ENCODE peak calls at places on chromosomes 11 and 22, in ten cellular contexts. Y, D, L, I, W, P, Q, J, N and E are unnamed samples.

GRCh38 chr11:28581286-28582242 is 473.4 kb downstream of the METTL15 start:
- DNase-seq in P (no peak), I (no peak), W (peak), L (no peak), Q (no peak), D (peak), N (no peak), Y (no peak), J (no peak), E (no peak)

GRCh38 chr22:28817919-28818859 is 17.8 kb upstream of the XBP1 start:
- DNase-seq in D (no peak), I (peak), L (no peak), W (no peak), N (no peak), Q (no peak), Y (peak), J (no peak), P (no peak), E (no peak)

GRCh38 chr11:105368711-105369110 is 229.1 kb upstream of the CARD18 start:
- DNase-seq in W (no peak), P (no peak), J (no peak), L (no peak), Q (no peak), N (peak), I (peak), Y (peak), D (no peak), E (no peak)

GRCh38 chr22:37972527-37972926 is 11.8 kb downstream of the SOX10 start:
- DNase-seq in I (no peak), W (no peak), P (no peak), Y (no peak), Q (no peak), L (no peak), N (no peak), J (no peak), D (no peak), E (no peak)

GRCh38 chr22:24437820-24438328 is 10.5 kb downstream of the ADORA2A start:
- DNase-seq in D (no peak), Y (peak), J (peak), W (peak), N (no peak), P (no peak), I (no peak), L (no peak), Q (no peak), E (no peak)

GRCh38 chr11:77203901-77204755 is 76.1 kb downstream of the MYO7A start:
- DNase-seq in Q (no peak), D (no peak), I (no peak), L (no peak), W (no peak), N (no peak), Y (no peak), J (no peak), P (no peak), E (no peak)

GRCh38 chr11:134474942-134475341 is 62.9 kb upstream of the B3GAT1 start:
- DNase-seq in Q (no peak), D (no peak), J (peak), P (no peak), N (no peak), L (no peak), Y (no peak), I (no peak), W (no peak), E (no peak)

GRCh38 chr11:108647701-108648527 is 17.0 kb upstream of the DDX10 start:
- DNase-seq in W (peak), Q (peak), D (peak), P (peak), I (peak), Y (peak), L (peak), J (peak), N (peak), E (peak)

GRCh38 chr11:2885676-2886081 is at the start of gene CDKN1C:
- DNase-seq in W (peak), J (no peak), Y (peak), P (peak), N (peak), L (peak), Q (peak), D (peak), I (peak), E (peak)
- TF ChIP-seq EZH2 in W (no peak), J (no peak), Y (no peak), P (no peak), N (no peak), L (no peak), Q (no peak), D (no peak), I (no peak), E (no peak)

DNA sequence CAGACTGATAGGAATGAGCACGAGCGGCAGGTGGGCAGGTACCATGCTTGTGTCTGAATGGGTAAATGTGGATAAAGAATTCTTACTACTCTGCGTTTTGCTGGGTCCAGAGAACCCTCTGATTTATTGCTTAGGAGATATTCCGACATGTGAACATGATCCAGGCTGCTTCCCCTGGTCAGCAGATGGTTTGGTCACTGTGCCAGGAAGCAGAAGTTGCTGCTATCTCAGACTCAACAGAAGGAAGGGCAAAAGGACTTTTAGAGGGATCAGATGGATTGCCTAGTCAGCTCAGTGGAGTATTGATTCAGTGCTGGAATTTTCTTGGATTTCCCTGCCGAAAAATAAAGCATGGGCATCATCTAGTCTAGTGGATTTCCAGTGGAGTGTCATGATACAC is 440.1 kb downstream of the NTM start:
- DNase-seq in W (no peak), L (peak), N (peak), D (no peak), J (no peak), I (no peak), Y (no peak), Q (no peak), P (no peak), E (no peak)
- TF ChIP-seq EZH2 in W (no peak), L (no peak), N (no peak), D (no peak), J (no peak), I (no peak), Y (no peak), Q (no peak), P (no peak), E (no peak)

DNA sequence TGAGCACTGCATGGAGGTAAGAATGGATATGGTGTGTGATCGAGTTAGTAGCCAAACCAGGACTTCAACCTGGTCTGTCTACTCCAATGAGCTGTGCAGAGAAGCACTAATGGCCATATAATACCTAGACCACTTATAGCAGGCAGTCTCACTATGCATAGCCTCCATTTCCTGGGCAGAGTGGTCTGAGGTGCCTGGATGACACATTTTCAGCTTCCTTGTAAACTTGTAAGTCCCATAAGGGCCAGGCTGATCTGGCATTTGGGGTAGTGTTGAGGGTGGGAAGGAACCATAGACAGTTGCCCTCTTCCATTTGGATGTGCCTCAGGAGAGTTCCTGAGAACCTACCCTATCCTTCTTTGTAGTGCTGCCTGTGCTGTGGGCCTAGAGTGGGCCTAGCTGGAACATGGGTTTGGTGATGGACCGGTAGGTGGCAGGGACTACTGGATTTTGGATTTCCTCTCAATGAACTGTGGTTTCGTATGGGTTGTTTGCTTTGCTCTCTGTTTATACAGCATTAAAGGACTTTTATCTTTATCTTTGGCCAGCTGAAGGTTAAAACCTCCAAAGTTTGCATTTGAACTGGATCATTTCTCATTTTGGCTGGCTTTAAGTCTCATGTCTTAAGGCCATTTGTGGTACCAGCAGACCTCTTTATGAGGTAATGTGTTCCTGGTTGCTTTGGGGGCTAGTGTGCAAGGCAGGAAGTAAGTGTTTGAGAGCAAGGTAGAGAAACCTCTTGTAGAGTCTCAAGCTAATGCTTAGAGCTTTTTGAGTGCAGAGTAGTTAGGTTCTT is 86.9 kb downstream of the STIM1 start:
- DNase-seq in P (no peak), I (no peak), N (no peak), J (peak), Y (no peak), L (no peak), D (no peak), W (no peak), Q (peak), E (no peak)
- TF ChIP-seq EZH2 in P (no peak), I (no peak), N (no peak), J (no peak), Y (no peak), L (no peak), D (no peak), W (no peak), Q (no peak), E (no peak)

GRCh38 chr11:117795726-117796455 is 1.1 kb downstream of the DSCAML1 start:
- DNase-seq in Y (no peak), W (no peak), I (no peak), L (no peak), Q (no peak), D (no peak), J (no peak), N (no peak), P (no peak), E (peak)

GRCh38 chr11:117793521-117793920 is 3.5 kb downstream of the DSCAML1 start:
- DNase-seq in N (no peak), I (no peak), L (no peak), D (no peak), J (no peak), W (no peak), Y (no peak), P (no peak), Q (no peak), E (no peak)

GRCh38 chr11:117794144-117794543 is 2.9 kb downstream of the DSCAML1 start:
- DNase-seq in P (no peak), Q (no peak), J (no peak), D (no peak), N (no peak), W (no peak), L (no peak), Y (no peak), I (no peak), E (no peak)

GRCh38 chr11:117796456-117797428 is at the start of gene DSCAML1:
- DNase-seq in P (no peak), N (no peak), Y (no peak), D (no peak), W (peak), L (no peak), I (peak), J (no peak), Q (no peak), E (peak)

GRCh38 chr11:117794772-117795629 is 2.0 kb downstream of the DSCAML1 start:
- DNase-seq in I (no peak), J (no peak), L (no peak), P (no peak), D (no peak), W (no peak), Y (no peak), N (no peak), Q (no peak), E (no peak)
- TF ChIP-seq EZH2 in I (no peak), J (no peak), L (no peak), P (no peak), D (no peak), W (no peak), Y (no peak), N (no peak), Q (no peak), E (no peak)

DNA sequence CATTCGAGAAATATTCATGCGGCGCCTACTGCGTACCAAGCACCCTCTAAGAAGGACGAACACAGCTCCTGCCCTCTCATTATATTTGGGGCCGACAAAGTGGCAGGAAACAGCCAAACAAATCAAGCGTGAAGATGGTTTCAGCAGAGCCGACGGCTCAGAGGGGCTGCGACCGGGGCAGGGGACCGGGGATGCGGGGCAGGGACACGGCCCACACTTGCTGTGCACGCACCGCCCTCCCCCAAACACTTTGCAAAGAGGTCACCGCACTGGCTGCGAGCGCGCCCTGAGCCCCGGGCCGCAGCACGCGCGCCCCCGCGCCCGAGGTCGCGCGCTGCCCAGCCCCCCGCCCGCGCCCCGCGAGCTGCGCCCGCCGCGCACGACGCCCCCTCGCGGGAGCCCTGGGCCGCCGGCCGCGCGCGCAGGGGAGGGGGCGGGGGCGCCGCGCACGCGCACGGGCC is 255 bp upstream of the SYNGR1 start:
- DNase-seq in W (peak), I (peak), N (no peak), P (no peak), Q (peak), Y (no peak), J (peak), D (no peak), L (no peak), E (peak)
- TF ChIP-seq EZH2 in W (no peak), I (no peak), N (no peak), P (no peak), Q (no peak), Y (no peak), J (no peak), D (no peak), L (no peak), E (no peak)

GRCh38 chr11:44305149-44305642 is 4.7 kb downstream of the ALX4 start:
- DNase-seq in I (no peak), P (no peak), N (peak), L (peak), Q (no peak), D (no peak), Y (no peak), J (no peak), W (no peak), E (no peak)
- TF ChIP-seq EZH2 in I (peak), P (no peak), N (peak), L (no peak), Q (no peak), D (no peak), Y (no peak), J (no peak), W (peak), E (peak)

GRCh38 chr11:88341852-88342251 is 4.3 kb upstream of the CTSC start:
- DNase-seq in I (no peak), J (peak), Y (peak), N (no peak), L (no peak), D (no peak), P (no peak), W (no peak), Q (peak), E (peak)
- TF ChIP-seq EZH2 in I (no peak), J (no peak), Y (no peak), N (no peak), L (no peak), D (no peak), P (no peak), W (no peak), Q (no peak), E (no peak)